ENCODE peak calls at places on chromosomes 4 and X, in seven cellular contexts. H, R, Y, C, E, G and Q are unnamed samples.

GRCh38 chr4:123546661-123547060 is 150.1 kb downstream of the SPRY1 start:
- DNase-seq in H (no peak), G (no peak), Y (no peak), C (no peak), R (no peak), E (no peak), Q (no peak)

GRCh38 chrX:124001581-124001980 is 40.1 kb downstream of the STAG2 start:
- DNase-seq in G (no peak), R (no peak), Y (no peak), E (no peak), C (peak), H (no peak), Q (no peak)

GRCh38 chr4:90246841-90247240 is 119.6 kb downstream of the CCSER1 start:
- DNase-seq in R (no peak), C (peak), Y (no peak), G (no peak), H (no peak), E (no peak), Q (no peak)

GRCh38 chr4:60757986-60758385 is 442.1 kb upstream of the ADGRL3 start:
- DNase-seq in C (peak), Y (no peak), R (no peak), H (no peak), G (no peak), E (no peak), Q (no peak)

GRCh38 chr4:13325744-13326143 is 158.4 kb downstream of the RAB28 start:
- DNase-seq in R (no peak), E (no peak), Y (no peak), G (no peak), H (no peak), C (no peak), Q (no peak)

GRCh38 chr4:106679063-106679462 is 310.5 kb upstream of the GIMD1 start:
- DNase-seq in Y (no peak), H (no peak), C (no peak), R (no peak), G (no peak), E (no peak), Q (no peak)

GRCh38 chrX:16970977-16971376 is 24.5 kb downstream of the REPS2 start:
- DNase-seq in Y (no peak), G (no peak), H (no peak), E (no peak), R (no peak), C (peak), Q (no peak)

GRCh38 chrX:115341421-115341820 is 51.9 kb downstream of the LUZP4 start:
- DNase-seq in E (no peak), R (no peak), H (no peak), C (no peak), Y (no peak), G (no peak), Q (no peak)

GRCh38 chr4:48271048-48271452 is 1.4 kb upstream of the TEC start:
- DNase-seq in C (no peak), R (no peak), E (no peak), Y (peak), G (no peak), H (no peak), Q (no peak)

GRCh38 chrX:51760657-51761056 is 17.4 kb downstream of the GSPT2 start:
- DNase-seq in R (no peak), Y (no peak), G (no peak), C (no peak), H (no peak), E (no peak), Q (no peak)

GRCh38 chr4:184126800-184127199 is 90.9 kb downstream of the ENPP6 start:
- DNase-seq in C (no peak), G (no peak), H (no peak), R (no peak), Y (no peak), E (no peak), Q (no peak)

GRCh38 chr4:139018501-139018900 is 2.9 kb downstream of the NOCT start:
- DNase-seq in C (no peak), R (no peak), H (no peak), G (no peak), E (no peak), Y (no peak), Q (no peak)

GRCh38 chr4:153542131-153542530 is 76.0 kb downstream of the TMEM131L start:
- DNase-seq in Y (no peak), G (no peak), H (no peak), C (no peak), E (no peak), R (no peak), Q (no peak)

GRCh38 chr4:112888617-112889016 is 160.8 kb upstream of the ANK2 start:
- DNase-seq in C (no peak), E (no peak), Y (no peak), H (no peak), G (no peak), R (no peak), Q (no peak)

GRCh38 chr4:66855956-66856355 is 689.3 kb downstream of the CENPC start:
- DNase-seq in H (no peak), C (peak), G (no peak), R (no peak), Y (no peak), E (no peak), Q (no peak)

GRCh38 chrX:143642426-143642825 is 6.5 kb upstream of the SLITRK4 start:
- DNase-seq in C (peak), R (no peak), G (no peak), E (no peak), Y (no peak), H (no peak), Q (no peak)

GRCh38 chrX:118530537-118530936 is 34.9 kb downstream of the DOCK11 start:
- DNase-seq in E (no peak), G (no peak), Y (no peak), H (no peak), R (no peak), C (no peak), Q (no peak)

GRCh38 chr4:155978810-155979209 is 25.1 kb upstream of the CTSO start:
- DNase-seq in C (no peak), G (no peak), R (no peak), E (no peak), H (no peak), Y (no peak), Q (no peak)

GRCh38 chrX:68732906-68733493 is 85.5 kb downstream of the STARD8 start:
- DNase-seq in E (peak), G (peak), H (peak), C (peak), Y (peak), R (peak), Q (peak)

GRCh38 chrX:43448688-43449087 is 207.4 kb upstream of the MAOA start:
- DNase-seq in E (no peak), R (no peak), Y (no peak), G (no peak), H (no peak), C (no peak), Q (no peak)

GRCh38 chr4:44448548-44449443 is at the start of gene KCTD8:
- DNase-seq in G (no peak), E (peak), C (peak), R (no peak), H (peak), Y (peak), Q (peak)

GRCh38 chr4:69640289-69640688 is 847 bp upstream of the UGT2A2 start:
- DNase-seq in R (no peak), G (no peak), H (no peak), C (no peak), Y (no peak), E (no peak), Q (no peak)

GRCh38 chr4:75514949-75515612 is 808 bp downstream of the THAP6 start:
- DNase-seq in E (peak), G (no peak), Y (peak), H (no peak), R (no peak), C (no peak), Q (no peak)

GRCh38 chrX:97399400-97399799 is 515.7 kb downstream of the RPA4 start:
- DNase-seq in G (no peak), H (peak), E (no peak), C (peak), Y (peak), R (no peak), Q (peak)

GRCh38 chr4:89509708-89510269 is 202.2 kb upstream of the GPRIN3 start:
- DNase-seq in Y (peak), E (no peak), G (no peak), H (peak), R (no peak), C (no peak), Q (no peak)

GRCh38 chr4:5019274-5019673 is at the start of gene CYTL1:
- DNase-seq in E (no peak), R (no peak), G (no peak), Y (no peak), H (no peak), C (no peak), Q (no peak)

GRCh38 chrX:40827331-40827730 is 92.0 kb upstream of the MED14 start:
- DNase-seq in H (no peak), G (no peak), C (no peak), R (no peak), Y (no peak), E (no peak), Q (no peak)

GRCh38 chrX:2462780-2463179 is 38.0 kb downstream of the DHRSX start:
- DNase-seq in C (no peak), E (no peak), G (no peak), H (no peak), Y (no peak), R (no peak), Q (no peak)

GRCh38 chrX:13511557-13512330 is 57.7 kb upstream of the EGFL6 start:
- DNase-seq in Y (no peak), C (no peak), R (no peak), G (no peak), E (no peak), H (no peak), Q (no peak)

GRCh38 chr4:54118850-54119589 is 19.1 kb downstream of the GSX2 start:
- DNase-seq in Y (no peak), C (no peak), E (no peak), G (no peak), H (no peak), R (no peak), Q (no peak)

GRCh38 chrX:153723351-153724251 is 586 bp downstream of the BCAP31 start:
- DNase-seq in H (peak), Y (peak), C (peak), E (peak), R (no peak), G (peak), Q (no peak)

GRCh38 chr4:74845834-74846233 is 51.5 kb upstream of the BTC start:
- DNase-seq in E (no peak), H (no peak), Y (no peak), G (no peak), R (no peak), C (no peak), Q (no peak)

GRCh38 chr4:83535945-83536648 is at the start of gene GPAT3:
- DNase-seq in G (peak), E (peak), H (peak), R (peak), Y (peak), C (peak), Q (peak)

GRCh38 chr4:181536196-181536746 is 706.9 kb upstream of the TENM3 start:
- DNase-seq in H (no peak), Y (no peak), C (no peak), R (no peak), E (no peak), G (no peak), Q (no peak)

GRCh38 chrX:53320543-53321215 is 39.3 kb upstream of the IQSEC2 start:
- DNase-seq in G (no peak), R (no peak), H (peak), Y (no peak), C (no peak), E (no peak), Q (no peak)

GRCh38 chr4:45323453-45324058 is 597.2 kb upstream of the GNPDA2 start:
- DNase-seq in R (no peak), Y (no peak), G (no peak), H (no peak), E (no peak), C (no peak), Q (no peak)

GRCh38 chrX:110853610-110854009 is 58.0 kb upstream of the CHRDL1 start:
- DNase-seq in H (peak), R (no peak), E (no peak), Y (no peak), G (no peak), C (peak), Q (peak)

GRCh38 chr4:184413227-184414064 is 60.9 kb downstream of the IRF2 start:
- DNase-seq in Y (no peak), R (no peak), G (no peak), C (no peak), E (no peak), H (no peak), Q (no peak)

GRCh38 chr4:40613456-40613855 is 16.2 kb downstream of the RBM47 start:
- DNase-seq in G (no peak), E (no peak), R (no peak), Y (no peak), H (no peak), C (peak), Q (no peak)